ENCODE peak calls at places on chromosomes 7 and 10, in eight cellular contexts. One of them, this sample, is unnamed. For H3K4me1, the result is how much of the 10 kb centered on the place peaks cover.

GRCh38 chr10:128927821-128928220 is 539.2 kb upstream of the MGMT start:
- DNase-seq in lung: no peak
- DNase-seq in neural progenitor cell: no peak
- DNase-seq in A549: no peak
- DNase-seq in GM23248: no peak
- DNase-seq in heart left ventricle: peak
- DNase-seq in neuronal stem cell: no peak
- DNase-seq in mesendoderm: no peak
- DNase-seq in this sample: no peak

GRCh38 chr7:156640949-156641485 is 443 bp downstream of the RNF32 start:
- DNase-seq in mesendoderm: peak
- DNase-seq in heart left ventricle: no peak
- DNase-seq in lung: peak
- DNase-seq in A549: peak
- DNase-seq in neuronal stem cell: no peak
- DNase-seq in GM23248: peak
- DNase-seq in neural progenitor cell: no peak
- DNase-seq in this sample: no peak

GRCh38 chr7:28705350-28705749 is 252.8 kb downstream of the TRIL start:
- DNase-seq in mesendoderm: no peak
- DNase-seq in GM23248: no peak
- DNase-seq in A549: no peak
- DNase-seq in neuronal stem cell: no peak
- DNase-seq in lung: no peak
- DNase-seq in heart left ventricle: no peak
- DNase-seq in neural progenitor cell: no peak
- DNase-seq in this sample: no peak

GRCh38 chr10:111221682-111222470 is 145.0 kb downstream of the ADRA2A start:
- DNase-seq in neuronal stem cell: no peak
- DNase-seq in A549: no peak
- DNase-seq in GM23248: peak
- DNase-seq in mesendoderm: no peak
- DNase-seq in lung: no peak
- DNase-seq in heart left ventricle: no peak
- DNase-seq in neural progenitor cell: no peak
- DNase-seq in this sample: no peak

GRCh38 chr10:5943536-5943935 is 33.8 kb downstream of the IL15RA start:
- DNase-seq in neuronal stem cell: no peak
- DNase-seq in heart left ventricle: peak
- DNase-seq in mesendoderm: no peak
- DNase-seq in A549: no peak
- DNase-seq in lung: peak
- DNase-seq in GM23248: peak
- DNase-seq in neural progenitor cell: peak
- DNase-seq in this sample: peak

GRCh38 chr10:62978417-62978955 is 154.6 kb upstream of the NRBF2 start:
- DNase-seq in mesendoderm: no peak
- DNase-seq in neural progenitor cell: no peak
- DNase-seq in heart left ventricle: no peak
- DNase-seq in A549: no peak
- DNase-seq in lung: no peak
- DNase-seq in neuronal stem cell: no peak
- DNase-seq in GM23248: no peak
- DNase-seq in this sample: no peak

GRCh38 chr10:117420768-117421167 is 45.5 kb upstream of the PDZD8 start:
- DNase-seq in mesendoderm: no peak
- DNase-seq in neuronal stem cell: no peak
- DNase-seq in heart left ventricle: no peak
- DNase-seq in lung: no peak
- DNase-seq in GM23248: no peak
- DNase-seq in neural progenitor cell: no peak
- DNase-seq in A549: no peak
- DNase-seq in this sample: no peak

GRCh38 chr10:99788598-99789259 is 6.3 kb downstream of the ABCC2 start:
- DNase-seq in heart left ventricle: no peak
- DNase-seq in neural progenitor cell: no peak
- DNase-seq in GM23248: peak
- DNase-seq in lung: peak
- DNase-seq in neuronal stem cell: no peak
- DNase-seq in A549: no peak
- DNase-seq in mesendoderm: no peak
- DNase-seq in this sample: peak

GRCh38 chr7:81402227-81402626 is 367.6 kb downstream of the HGF start:
- DNase-seq in neuronal stem cell: no peak
- DNase-seq in neural progenitor cell: no peak
- DNase-seq in mesendoderm: no peak
- DNase-seq in heart left ventricle: no peak
- DNase-seq in lung: no peak
- DNase-seq in A549: no peak
- DNase-seq in GM23248: no peak
- DNase-seq in this sample: no peak

GRCh38 chr10:2874963-2875362 is 192.4 kb upstream of the PFKP start:
- DNase-seq in GM23248: no peak
- DNase-seq in neural progenitor cell: no peak
- DNase-seq in lung: no peak
- DNase-seq in A549: no peak
- DNase-seq in mesendoderm: no peak
- DNase-seq in neuronal stem cell: no peak
- DNase-seq in heart left ventricle: no peak
- DNase-seq in this sample: no peak

GRCh38 chr10:35890061-35890969 is 248.2 kb upstream of the FZD8 start:
- DNase-seq in A549: no peak
- DNase-seq in neuronal stem cell: no peak
- DNase-seq in GM23248: no peak
- DNase-seq in neural progenitor cell: no peak
- DNase-seq in lung: no peak
- DNase-seq in mesendoderm: no peak
- DNase-seq in heart left ventricle: no peak
- DNase-seq in this sample: no peak

GRCh38 chr7:51633596-51633995 is 317.0 kb upstream of the COBL start:
- DNase-seq in mesendoderm: no peak
- DNase-seq in neural progenitor cell: no peak
- DNase-seq in heart left ventricle: no peak
- DNase-seq in GM23248: no peak
- DNase-seq in lung: no peak
- DNase-seq in A549: no peak
- DNase-seq in neuronal stem cell: no peak
- DNase-seq in this sample: no peak

GRCh38 chr7:148665211-148665610 is 33.5 kb upstream of the CUL1 start:
- DNase-seq in A549: no peak
- DNase-seq in GM23248: no peak
- DNase-seq in heart left ventricle: no peak
- DNase-seq in mesendoderm: no peak
- DNase-seq in neural progenitor cell: no peak
- DNase-seq in neuronal stem cell: no peak
- DNase-seq in lung: no peak
- DNase-seq in this sample: no peak

GRCh38 chr10:121788717-121789116 is 139.1 kb downstream of the ATE1 start:
- DNase-seq in mesendoderm: no peak
- DNase-seq in GM23248: no peak
- DNase-seq in heart left ventricle: no peak
- DNase-seq in A549: no peak
- DNase-seq in neural progenitor cell: no peak
- DNase-seq in neuronal stem cell: no peak
- DNase-seq in lung: no peak
- DNase-seq in this sample: no peak

GRCh38 chr7:121278120-121279021 is 50.4 kb upstream of the WNT16 start:
- DNase-seq in mesendoderm: peak
- DNase-seq in lung: no peak
- DNase-seq in A549: no peak
- DNase-seq in GM23248: peak
- DNase-seq in neural progenitor cell: no peak
- DNase-seq in neuronal stem cell: no peak
- DNase-seq in heart left ventricle: no peak
- DNase-seq in this sample: no peak

GRCh38 chr7:41097501-41097900 is 605.4 kb downstream of the INHBA start:
- DNase-seq in heart left ventricle: no peak
- DNase-seq in lung: no peak
- DNase-seq in neuronal stem cell: no peak
- DNase-seq in A549: no peak
- DNase-seq in GM23248: peak
- DNase-seq in mesendoderm: no peak
- DNase-seq in neural progenitor cell: no peak
- DNase-seq in this sample: no peak

GRCh38 chr7:104225441-104225840 is 17.6 kb upstream of the ORC5 start:
- DNase-seq in lung: no peak
- DNase-seq in heart left ventricle: no peak
- DNase-seq in mesendoderm: no peak
- DNase-seq in GM23248: no peak
- DNase-seq in neuronal stem cell: no peak
- DNase-seq in A549: no peak
- DNase-seq in neural progenitor cell: no peak
- DNase-seq in this sample: no peak

GRCh38 chr10:29607576-29607975 is 27.2 kb downstream of the SVIL start:
- DNase-seq in neuronal stem cell: no peak
- DNase-seq in neural progenitor cell: no peak
- DNase-seq in GM23248: no peak
- DNase-seq in heart left ventricle: no peak
- DNase-seq in mesendoderm: no peak
- DNase-seq in lung: no peak
- DNase-seq in A549: no peak
- DNase-seq in this sample: no peak

GRCh38 chr10:29609696-29610095 is 25.1 kb downstream of the SVIL start:
- DNase-seq in GM23248: no peak
- DNase-seq in neuronal stem cell: no peak
- DNase-seq in lung: no peak
- DNase-seq in A549: no peak
- DNase-seq in heart left ventricle: no peak
- DNase-seq in mesendoderm: no peak
- DNase-seq in neural progenitor cell: no peak
- DNase-seq in this sample: no peak

GRCh38 chr10:29610876-29611647 is 23.7 kb downstream of the SVIL start:
- DNase-seq in heart left ventricle: no peak
- DNase-seq in A549: no peak
- DNase-seq in neuronal stem cell: no peak
- DNase-seq in GM23248: no peak
- DNase-seq in neural progenitor cell: no peak
- DNase-seq in mesendoderm: no peak
- DNase-seq in lung: no peak
- DNase-seq in this sample: no peak

GRCh38 chr10:29608062-29608461 is 26.7 kb downstream of the SVIL start:
- DNase-seq in GM23248: no peak
- DNase-seq in lung: no peak
- DNase-seq in A549: no peak
- DNase-seq in mesendoderm: no peak
- DNase-seq in neuronal stem cell: no peak
- DNase-seq in heart left ventricle: peak
- DNase-seq in neural progenitor cell: no peak
- DNase-seq in this sample: no peak

GRCh38 chr10:29608476-29609301 is 26.1 kb downstream of the SVIL start:
- DNase-seq in mesendoderm: no peak
- DNase-seq in neuronal stem cell: no peak
- DNase-seq in lung: no peak
- DNase-seq in neural progenitor cell: no peak
- DNase-seq in heart left ventricle: no peak
- DNase-seq in A549: no peak
- DNase-seq in GM23248: no peak
- DNase-seq in this sample: no peak
- H3K4me3 ChIP-seq in mesendoderm: no peak
- H3K4me3 ChIP-seq in neuronal stem cell: no peak
- H3K4me3 ChIP-seq in lung: no peak
- H3K4me3 ChIP-seq in neural progenitor cell: no peak
- H3K4me3 ChIP-seq in heart left ventricle: no peak
- H3K4me3 ChIP-seq in A549: no peak
- H3K4me3 ChIP-seq in GM23248: no peak
- H3K4me3 ChIP-seq in this sample: no peak

GRCh38 chr10:14656052-14656451 is 118.6 kb downstream of the FAM107B start:
- DNase-seq in mesendoderm: peak
- DNase-seq in heart left ventricle: no peak
- DNase-seq in lung: no peak
- DNase-seq in neural progenitor cell: no peak
- DNase-seq in GM23248: no peak
- DNase-seq in neuronal stem cell: no peak
- DNase-seq in A549: no peak
- DNase-seq in this sample: no peak

GRCh38 chr10:14660872-14661271 is 113.8 kb downstream of the FAM107B start:
- DNase-seq in GM23248: no peak
- DNase-seq in neuronal stem cell: no peak
- DNase-seq in heart left ventricle: no peak
- DNase-seq in lung: no peak
- DNase-seq in mesendoderm: no peak
- DNase-seq in A549: no peak
- DNase-seq in neural progenitor cell: no peak
- DNase-seq in this sample: no peak

GRCh38 chr10:14661818-14662217 is 112.9 kb downstream of the FAM107B start:
- DNase-seq in neuronal stem cell: no peak
- DNase-seq in lung: no peak
- DNase-seq in GM23248: peak
- DNase-seq in heart left ventricle: no peak
- DNase-seq in mesendoderm: no peak
- DNase-seq in A549: no peak
- DNase-seq in neural progenitor cell: no peak
- DNase-seq in this sample: no peak

GRCh38 chr10:14659626-14660196 is 115.0 kb downstream of the FAM107B start:
- DNase-seq in GM23248: peak
- DNase-seq in neural progenitor cell: no peak
- DNase-seq in lung: no peak
- DNase-seq in neuronal stem cell: no peak
- DNase-seq in A549: no peak
- DNase-seq in mesendoderm: no peak
- DNase-seq in heart left ventricle: peak
- DNase-seq in this sample: no peak

GRCh38 chr10:14658331-14659122 is 116.2 kb downstream of the FAM107B start:
- DNase-seq in heart left ventricle: no peak
- DNase-seq in lung: no peak
- DNase-seq in A549: peak
- DNase-seq in mesendoderm: no peak
- DNase-seq in neural progenitor cell: no peak
- DNase-seq in neuronal stem cell: no peak
- DNase-seq in GM23248: peak
- DNase-seq in this sample: no peak
- H3K4me1 ChIP-seq in heart left ventricle: half or more
- H3K4me1 ChIP-seq in lung: under half
- H3K4me1 ChIP-seq in A549: half or more
- H3K4me1 ChIP-seq in mesendoderm: under half
- H3K4me1 ChIP-seq in neural progenitor cell: under half
- H3K4me1 ChIP-seq in neuronal stem cell: under half
- H3K4me1 ChIP-seq in GM23248: under half
- H3K4me1 ChIP-seq in this sample: under half

GRCh38 chr7:118214051-118214832 is 10.3 kb upstream of the ANKRD7 start:
- DNase-seq in heart left ventricle: peak
- DNase-seq in mesendoderm: no peak
- DNase-seq in A549: peak
- DNase-seq in lung: peak
- DNase-seq in neural progenitor cell: no peak
- DNase-seq in neuronal stem cell: no peak
- DNase-seq in GM23248: peak
- DNase-seq in this sample: peak
- H3K4me3 ChIP-seq in heart left ventricle: peak
- H3K4me3 ChIP-seq in mesendoderm: no peak
- H3K4me3 ChIP-seq in A549: peak
- H3K4me3 ChIP-seq in lung: peak
- H3K4me3 ChIP-seq in neural progenitor cell: no peak
- H3K4me3 ChIP-seq in neuronal stem cell: no peak
- H3K4me3 ChIP-seq in GM23248: peak
- H3K4me3 ChIP-seq in this sample: peak

DNA sequence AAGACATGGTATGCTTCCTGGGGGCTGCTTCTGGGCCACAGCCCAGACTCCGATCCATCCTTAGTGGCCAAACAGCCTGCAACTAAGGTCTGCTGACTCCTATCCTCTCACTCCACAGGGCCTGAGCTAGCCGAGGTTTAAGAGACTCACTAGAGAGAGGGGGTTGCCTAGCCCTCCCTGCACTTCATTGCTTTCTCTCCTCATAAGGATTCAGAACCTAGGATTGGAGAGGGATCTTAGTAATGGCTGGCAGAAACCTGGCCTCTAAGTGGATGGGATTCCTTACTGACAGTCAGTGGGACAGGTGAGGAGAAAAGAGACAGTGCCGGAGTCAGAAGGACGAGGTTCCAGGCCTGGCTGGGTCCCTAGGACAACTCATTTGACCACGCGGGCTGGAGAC is 8.2 kb upstream of the DDIT4 start:
- DNase-seq in neural progenitor cell: no peak
- DNase-seq in GM23248: no peak
- DNase-seq in neuronal stem cell: no peak
- DNase-seq in A549: no peak
- DNase-seq in mesendoderm: peak
- DNase-seq in lung: no peak
- DNase-seq in heart left ventricle: no peak
- DNase-seq in this sample: no peak
- H3K4me1 ChIP-seq in neural progenitor cell: under half
- H3K4me1 ChIP-seq in GM23248: under half
- H3K4me1 ChIP-seq in neuronal stem cell: under half
- H3K4me1 ChIP-seq in A549: half or more
- H3K4me1 ChIP-seq in mesendoderm: under half
- H3K4me1 ChIP-seq in lung: under half
- H3K4me1 ChIP-seq in heart left ventricle: under half
- H3K4me1 ChIP-seq in this sample: under half

This sample was measured in tibial artery.